ENCODE peak calls at places on chromosomes 5 and 9, in eight cellular contexts. One of them, this sample, is unnamed.

GRCh38 chr5:88405783-88406182 is 137.1 kb upstream of the TMEM161B start:
- DNase-seq in transverse colon: no peak
- DNase-seq in aorta: no peak
- DNase-seq in astrocyte: no peak
- DNase-seq in ascending aorta: no peak
- DNase-seq in IMR-90: no peak
- DNase-seq in PC-3: peak; percentile 63
- DNase-seq in heart left ventricle: no peak
- DNase-seq in this sample: no peak

GRCh38 chr9:137484551-137485315 is 25.6 kb upstream of the NSMF start:
- DNase-seq in transverse colon: no peak
- DNase-seq in aorta: peak; percentile 70
- DNase-seq in astrocyte: no peak
- DNase-seq in ascending aorta: no peak
- DNase-seq in IMR-90: no peak
- DNase-seq in PC-3: no peak
- DNase-seq in heart left ventricle: no peak
- DNase-seq in this sample: no peak

GRCh38 chr9:114166606-114167572 is 11.6 kb downstream of the COL27A1 start:
- DNase-seq in transverse colon: no peak
- DNase-seq in aorta: peak; percentile 60
- DNase-seq in astrocyte: peak; percentile 3
- DNase-seq in ascending aorta: no peak
- DNase-seq in IMR-90: no peak
- DNase-seq in PC-3: no peak
- DNase-seq in heart left ventricle: no peak
- DNase-seq in this sample: no peak

GRCh38 chr5:137265457-137265856 is 233.7 kb downstream of the SPOCK1 start:
- DNase-seq in transverse colon: no peak
- DNase-seq in aorta: no peak
- DNase-seq in astrocyte: peak; percentile 41
- DNase-seq in ascending aorta: no peak
- DNase-seq in IMR-90: peak; percentile 17
- DNase-seq in PC-3: peak; percentile 35
- DNase-seq in heart left ventricle: no peak
- DNase-seq in this sample: no peak

GRCh38 chr9:119639287-119639955 is 270.2 kb upstream of the BRINP1 start:
- DNase-seq in transverse colon: no peak
- DNase-seq in aorta: no peak
- DNase-seq in astrocyte: no peak
- DNase-seq in ascending aorta: no peak
- DNase-seq in IMR-90: no peak
- DNase-seq in PC-3: no peak
- DNase-seq in heart left ventricle: no peak
- DNase-seq in this sample: no peak

GRCh38 chr9:131627846-131628820 is 82.8 kb downstream of the PRRT1B start:
- DNase-seq in transverse colon: peak; percentile 94
- DNase-seq in aorta: no peak
- DNase-seq in astrocyte: peak; percentile 95
- DNase-seq in ascending aorta: peak; percentile 82
- DNase-seq in IMR-90: peak; percentile 71
- DNase-seq in PC-3: no peak
- DNase-seq in heart left ventricle: no peak
- DNase-seq in this sample: no peak

GRCh38 chr5:42830924-42831323 is 19.2 kb upstream of the SELENOP start:
- DNase-seq in transverse colon: no peak
- DNase-seq in aorta: no peak
- DNase-seq in astrocyte: no peak
- DNase-seq in ascending aorta: no peak
- DNase-seq in IMR-90: no peak
- DNase-seq in PC-3: no peak
- DNase-seq in heart left ventricle: no peak
- DNase-seq in this sample: no peak

GRCh38 chr5:15995206-15996052 is 184.2 kb downstream of the MARCHF11 start:
- DNase-seq in transverse colon: no peak
- DNase-seq in aorta: no peak
- DNase-seq in astrocyte: peak; percentile 21
- DNase-seq in ascending aorta: no peak
- DNase-seq in IMR-90: peak; percentile 55
- DNase-seq in PC-3: peak; percentile 68
- DNase-seq in heart left ventricle: no peak
- DNase-seq in this sample: peak; percentile 23

GRCh38 chr5:39016587-39017275 is 57.5 kb downstream of the RICTOR start:
- DNase-seq in transverse colon: no peak
- DNase-seq in aorta: no peak
- DNase-seq in astrocyte: peak; percentile 15
- DNase-seq in ascending aorta: no peak
- DNase-seq in IMR-90: no peak
- DNase-seq in PC-3: no peak
- DNase-seq in heart left ventricle: no peak
- DNase-seq in this sample: no peak
- H3K4me1 ChIP-seq in transverse colon: peaks cover 21% of the 10 kb centered on the region
- H3K4me1 ChIP-seq in aorta: no peaks in the 10 kb centered on the region
- H3K4me1 ChIP-seq in astrocyte: peaks cover 33% of the 10 kb centered on the region
- H3K4me1 ChIP-seq in ascending aorta: peaks cover 23% of the 10 kb centered on the region
- H3K4me1 ChIP-seq in IMR-90: peaks cover 6% of the 10 kb centered on the region
- H3K4me1 ChIP-seq in PC-3: peaks cover 21% of the 10 kb centered on the region
- H3K4me1 ChIP-seq in heart left ventricle: peaks cover 10% of the 10 kb centered on the region
- H3K4me1 ChIP-seq in this sample: peaks cover 5% of the 10 kb centered on the region

DNA sequence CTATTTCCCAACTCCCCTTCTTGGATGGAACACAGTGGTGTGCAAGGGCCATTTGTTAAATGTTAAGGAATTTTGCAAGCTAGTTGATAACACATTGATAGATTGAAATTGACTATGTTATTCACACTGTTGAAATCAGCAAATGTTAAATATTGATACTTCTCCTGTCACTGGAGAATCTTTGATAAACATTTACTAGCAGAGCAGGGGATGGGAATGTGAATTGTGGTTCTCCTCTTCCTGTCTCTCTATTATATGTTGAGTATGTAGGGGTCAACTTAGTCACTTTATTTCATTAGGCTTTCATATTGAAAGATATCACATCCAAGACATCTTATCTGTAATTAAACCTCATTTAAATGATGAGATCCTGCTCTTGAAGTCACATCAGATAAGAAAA is 533.9 kb downstream of the TLR4 start:
- DNase-seq in transverse colon: no peak
- DNase-seq in aorta: no peak
- DNase-seq in astrocyte: no peak
- DNase-seq in ascending aorta: no peak
- DNase-seq in IMR-90: no peak
- DNase-seq in PC-3: no peak
- DNase-seq in heart left ventricle: no peak
- DNase-seq in this sample: no peak
- H3K4me3 ChIP-seq in transverse colon: no peak overlapping the region
- H3K4me3 ChIP-seq in aorta: no peak overlapping the region
- H3K4me3 ChIP-seq in astrocyte: no peak overlapping the region
- H3K4me3 ChIP-seq in ascending aorta: no peak overlapping the region
- H3K4me3 ChIP-seq in IMR-90: no peak overlapping the region
- H3K4me3 ChIP-seq in PC-3: no peak overlapping the region
- H3K4me3 ChIP-seq in heart left ventricle: no peak overlapping the region
- H3K4me3 ChIP-seq in this sample: no peak overlapping the region

GRCh38 chr9:92618633-92619225 is 51.2 kb downstream of the IPPK start:
- DNase-seq in transverse colon: no peak
- DNase-seq in aorta: no peak
- DNase-seq in astrocyte: no peak
- DNase-seq in ascending aorta: no peak
- DNase-seq in IMR-90: no peak
- DNase-seq in PC-3: no peak
- DNase-seq in heart left ventricle: no peak
- DNase-seq in this sample: no peak

GRCh38 chr9:92617195-92617813 is 52.6 kb downstream of the IPPK start:
- DNase-seq in transverse colon: no peak
- DNase-seq in aorta: no peak
- DNase-seq in astrocyte: no peak
- DNase-seq in ascending aorta: no peak
- DNase-seq in IMR-90: no peak
- DNase-seq in PC-3: no peak
- DNase-seq in heart left ventricle: no peak
- DNase-seq in this sample: no peak

GRCh38 chr9:92617951-92618510 is 51.9 kb downstream of the IPPK start:
- DNase-seq in transverse colon: no peak
- DNase-seq in aorta: no peak
- DNase-seq in astrocyte: no peak
- DNase-seq in ascending aorta: no peak
- DNase-seq in IMR-90: no peak
- DNase-seq in PC-3: no peak
- DNase-seq in heart left ventricle: no peak
- DNase-seq in this sample: no peak

GRCh38 chr9:92620870-92621269 is 49.1 kb downstream of the IPPK start:
- DNase-seq in transverse colon: no peak
- DNase-seq in aorta: peak; percentile 19
- DNase-seq in astrocyte: no peak
- DNase-seq in ascending aorta: no peak
- DNase-seq in IMR-90: no peak
- DNase-seq in PC-3: no peak
- DNase-seq in heart left ventricle: no peak
- DNase-seq in this sample: no peak

GRCh38 chr9:92619601-92620300 is 50.2 kb downstream of the IPPK start:
- DNase-seq in transverse colon: no peak
- DNase-seq in aorta: no peak
- DNase-seq in astrocyte: no peak
- DNase-seq in ascending aorta: no peak
- DNase-seq in IMR-90: no peak
- DNase-seq in PC-3: no peak
- DNase-seq in heart left ventricle: no peak
- DNase-seq in this sample: no peak
- H3K4me1 ChIP-seq in transverse colon: no peaks in the 10 kb centered on the region
- H3K4me1 ChIP-seq in aorta: no peaks in the 10 kb centered on the region
- H3K4me1 ChIP-seq in astrocyte: no peaks in the 10 kb centered on the region
- H3K4me1 ChIP-seq in ascending aorta: peaks cover 39% of the 10 kb centered on the region
- H3K4me1 ChIP-seq in IMR-90: peaks cover 14% of the 10 kb centered on the region
- H3K4me1 ChIP-seq in PC-3: peaks cover 6% of the 10 kb centered on the region
- H3K4me1 ChIP-seq in heart left ventricle: no peaks in the 10 kb centered on the region
- H3K4me1 ChIP-seq in this sample: no peaks in the 10 kb centered on the region

GRCh38 chr9:125749951-125750655 is 2.9 kb downstream of the PBX3 start:
- DNase-seq in transverse colon: no peak
- DNase-seq in aorta: no peak
- DNase-seq in astrocyte: no peak
- DNase-seq in ascending aorta: no peak
- DNase-seq in IMR-90: peak; percentile 79
- DNase-seq in PC-3: no peak
- DNase-seq in heart left ventricle: no peak
- DNase-seq in this sample: peak; percentile 23
- H3K4me3 ChIP-seq in transverse colon: peak overlapping the region; percentile 3
- H3K4me3 ChIP-seq in aorta: no peak overlapping the region
- H3K4me3 ChIP-seq in astrocyte: peak overlapping the region; percentile 72
- H3K4me3 ChIP-seq in ascending aorta: no peak overlapping the region
- H3K4me3 ChIP-seq in IMR-90: no peak overlapping the region
- H3K4me3 ChIP-seq in PC-3: peak overlapping the region; percentile 98
- H3K4me3 ChIP-seq in heart left ventricle: peak overlapping the region; percentile 89
- H3K4me3 ChIP-seq in this sample: peak overlapping the region; percentile 98

DNA sequence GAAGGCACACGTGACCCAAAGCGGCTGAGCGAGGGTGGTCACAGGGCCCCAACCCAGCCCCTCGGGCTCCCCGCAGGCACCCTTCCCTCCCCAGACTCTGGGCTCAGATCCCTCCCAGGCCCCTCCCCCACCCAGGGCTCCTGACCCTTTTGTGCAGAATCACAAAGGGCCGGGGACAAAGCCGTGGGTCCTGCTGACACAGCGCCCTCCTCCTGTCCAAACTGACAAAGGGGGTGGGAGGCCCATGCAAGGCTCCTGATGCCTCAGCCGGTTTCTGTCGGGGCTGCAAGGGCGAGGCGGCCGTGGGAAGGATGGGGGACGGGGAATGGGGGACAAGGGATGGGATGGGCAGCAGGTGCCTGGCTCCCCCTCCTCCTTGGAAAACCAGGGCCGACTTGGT is 43.5 kb upstream of the UBAC1 start:
- DNase-seq in transverse colon: no peak
- DNase-seq in aorta: no peak
- DNase-seq in astrocyte: no peak
- DNase-seq in ascending aorta: no peak
- DNase-seq in IMR-90: no peak
- DNase-seq in PC-3: no peak
- DNase-seq in heart left ventricle: no peak
- DNase-seq in this sample: no peak
- H3K4me1 ChIP-seq in transverse colon: peaks cover 23% of the 10 kb centered on the region
- H3K4me1 ChIP-seq in aorta: no peaks in the 10 kb centered on the region
- H3K4me1 ChIP-seq in astrocyte: peaks cover 15% of the 10 kb centered on the region
- H3K4me1 ChIP-seq in ascending aorta: peaks cover 7% of the 10 kb centered on the region
- H3K4me1 ChIP-seq in IMR-90: peaks cover 23% of the 10 kb centered on the region
- H3K4me1 ChIP-seq in PC-3: peaks cover 17% of the 10 kb centered on the region
- H3K4me1 ChIP-seq in heart left ventricle: no peaks in the 10 kb centered on the region
- H3K4me1 ChIP-seq in this sample: peaks cover 2% of the 10 kb centered on the region

GRCh38 chr9:21031818-21032203 is 371 bp upstream of the HACD4 start:
- DNase-seq in transverse colon: no peak
- DNase-seq in aorta: peak; percentile 70
- DNase-seq in astrocyte: no peak
- DNase-seq in ascending aorta: no peak
- DNase-seq in IMR-90: no peak
- DNase-seq in PC-3: no peak
- DNase-seq in heart left ventricle: no peak
- DNase-seq in this sample: no peak

GRCh38 chr9:21028476-21028875 is 3.0 kb downstream of the HACD4 start:
- DNase-seq in transverse colon: no peak
- DNase-seq in aorta: no peak
- DNase-seq in astrocyte: no peak
- DNase-seq in ascending aorta: no peak
- DNase-seq in IMR-90: peak; percentile 69
- DNase-seq in PC-3: no peak
- DNase-seq in heart left ventricle: no peak
- DNase-seq in this sample: no peak

GRCh38 chr9:21029661-21030060 is 1.8 kb downstream of the HACD4 start:
- DNase-seq in transverse colon: no peak
- DNase-seq in aorta: no peak
- DNase-seq in astrocyte: no peak
- DNase-seq in ascending aorta: no peak
- DNase-seq in IMR-90: no peak
- DNase-seq in PC-3: no peak
- DNase-seq in heart left ventricle: no peak
- DNase-seq in this sample: no peak

GRCh38 chr9:21030389-21031035 is 928 bp downstream of the HACD4 start:
- DNase-seq in transverse colon: no peak
- DNase-seq in aorta: no peak
- DNase-seq in astrocyte: peak; percentile 27
- DNase-seq in ascending aorta: no peak
- DNase-seq in IMR-90: peak; percentile 12
- DNase-seq in PC-3: peak; percentile 13
- DNase-seq in heart left ventricle: no peak
- DNase-seq in this sample: no peak

GRCh38 chr9:21031091-21031817 is at the start of gene HACD4:
- DNase-seq in transverse colon: peak; percentile 59
- DNase-seq in aorta: peak; percentile 85
- DNase-seq in astrocyte: peak; percentile 14
- DNase-seq in ascending aorta: peak; percentile 79
- DNase-seq in IMR-90: peak; percentile 12
- DNase-seq in PC-3: no peak
- DNase-seq in heart left ventricle: peak; percentile 48
- DNase-seq in this sample: peak; percentile 8
- H3K4me3 ChIP-seq in transverse colon: peak within 1 kb of the TSS; percentile 60
- H3K4me3 ChIP-seq in aorta: peak within 1 kb of the TSS; percentile 15
- H3K4me3 ChIP-seq in astrocyte: peak within 1 kb of the TSS; percentile 49
- H3K4me3 ChIP-seq in ascending aorta: peak within 1 kb of the TSS; percentile 79
- H3K4me3 ChIP-seq in IMR-90: peak within 1 kb of the TSS; percentile 33
- H3K4me3 ChIP-seq in PC-3: no peak within 1 kb of the TSS
- H3K4me3 ChIP-seq in heart left ventricle: peak within 1 kb of the TSS; percentile 56
- H3K4me3 ChIP-seq in this sample: no peak within 1 kb of the TSS

This sample was measured in mammary epithelial cell.